ENCODE peak calls at places on chromosome 14, in four cellular contexts. P is central memory CD8-positive, alpha-beta T cell; T is glutamatergic neuron; H is naive thymus-derived CD8-positive, alpha-beta T cell. U is an unnamed sample.
A peak's percentile ranks its signal among the peaks of the same experiment; 100 is the strongest.

GRCh38 chr14:67908061-67908767 is 88.6 kb downstream of the RAD51B start:
- DNase-seq in P (no peak), H (no peak), T (no peak), U (no peak)

GRCh38 chr14:21268612-21269251 is 510 bp downstream of the HNRNPC start:
- DNase-seq in T (no peak), H (no peak), P (no peak), U (peak; percentile 42)

GRCh38 chr14:100538566-100539318 is 48.5 kb downstream of the BEGAIN start:
- DNase-seq in P (no peak), T (peak; percentile 10), H (no peak), U (no peak)

GRCh38 chr14:23523229-23524016 is 28.1 kb downstream of the ZFHX2 start:
- DNase-seq in P (no peak), H (no peak), T (no peak), U (no peak)

GRCh38 chr14:45426685-45427282 is 173.8 kb upstream of the MIS18BP1 start:
- DNase-seq in T (no peak), P (no peak), H (peak; percentile 2), U (no peak)

GRCh38 chr14:101719708-101720107 is 41.8 kb upstream of the PPP2R5C start:
- DNase-seq in H (no peak), T (no peak), P (no peak), U (no peak)

GRCh38 chr14:25003537-25003936 is 46.4 kb downstream of the STXBP6 start:
- DNase-seq in P (no peak), H (no peak), T (no peak), U (no peak)

GRCh38 chr14:99380402-99380801 is 100.3 kb downstream of the SETD3 start:
- DNase-seq in P (no peak), H (no peak), T (no peak), U (no peak)

GRCh38 chr14:51743588-51744000 is 91.9 kb downstream of the FRMD6 start:
- DNase-seq in P (no peak), H (no peak), T (no peak), U (no peak)

GRCh38 chr14:68730367-68730766 is 62.5 kb downstream of the ZFP36L1 start:
- DNase-seq in H (no peak), P (no peak), T (no peak), U (no peak)

GRCh38 chr14:54486685-54487084 is 2.1 kb downstream of the GMFB start:
- DNase-seq in P (no peak), T (no peak), H (no peak), U (no peak)

GRCh38 chr14:88614218-88614907 is 51.5 kb downstream of the ZC3H14 start:
- DNase-seq in T (no peak), P (no peak), H (no peak), U (no peak)

GRCh38 chr14:22689186-22689585 is 45.0 kb upstream of the OR6J1 start:
- DNase-seq in T (no peak), H (no peak), P (no peak), U (no peak)

GRCh38 chr14:98182385-98183055 is 1089.5 kb downstream of the BCL11B start:
- DNase-seq in P (no peak), T (no peak), H (no peak), U (no peak)

GRCh38 chr14:49950275-49951250 is 57.7 kb downstream of the ARF6 start:
- DNase-seq in P (no peak), T (no peak), H (no peak), U (no peak)

GRCh38 chr14:91143862-91144261 is 30.0 kb downstream of the DGLUCY start:
- DNase-seq in T (no peak), P (no peak), H (no peak), U (no peak)

GRCh38 chr14:22510527-22511110 is 78.4 kb downstream of the DAD1 start:
- DNase-seq in H (no peak), P (no peak), T (no peak), U (no peak)

U was measured in memory B cell.